ENCODE peak calls at places on chromosomes 11 and 22, in seven cellular contexts. P is HFF-Myc; F is endothelial cell; L is SW480; G is stimulated activated CD4-positive, alpha-beta T cell treated with anti-CD3 and anti-CD28 coated beads, TNF-alpha, amount 100 ng/mL, for 24 hours; O is A172; Z is EL. A is an unnamed sample.

GRCh38 chr22:25110846-25111578 is 88.6 kb upstream of the CRYBB3 start:
- DNase-seq in P (peak), F (peak), L (peak), G (peak), O (peak), Z (peak), A (peak)

GRCh38 chr11:120344302-120345004 is 8.2 kb downstream of the ARHGEF12 start:
- DNase-seq in P (no peak), F (no peak), L (peak), G (no peak), O (peak), Z (peak), A (no peak)

GRCh38 chr11:8604078-8604723 is 10.2 kb upstream of the STK33 start:
- DNase-seq in P (peak), F (peak), L (peak), G (no peak), O (peak), Z (peak), A (peak)

GRCh38 chr11:7612661-7613393 is 60.5 kb downstream of the CYB5R2 start:
- DNase-seq in P (no peak), F (no peak), L (no peak), G (no peak), O (no peak), Z (no peak), A (no peak)

GRCh38 chr11:40219401-40219800 is 1240.1 kb downstream of the LRRC4C start:
- DNase-seq in P (no peak), F (no peak), L (no peak), G (no peak), O (no peak), Z (no peak), A (no peak)

GRCh38 chr11:72792437-72793021 is 1.3 kb downstream of the STARD10 start:
- DNase-seq in P (no peak), F (no peak), L (no peak), G (no peak), O (no peak), Z (no peak), A (no peak)

GRCh38 chr11:77259681-77260080 is 41.8 kb downstream of the GDPD4 start:
- DNase-seq in P (no peak), F (no peak), L (no peak), G (no peak), O (no peak), Z (peak), A (no peak)

GRCh38 chr22:21855715-21856114 is 11.7 kb downstream of the MAPK1 start:
- DNase-seq in P (no peak), F (no peak), L (no peak), G (no peak), O (no peak), Z (no peak), A (no peak)

GRCh38 chr11:1529774-1530173 is 42.3 kb downstream of the DUSP8 start:
- DNase-seq in P (no peak), F (no peak), L (no peak), G (no peak), O (no peak), Z (no peak), A (no peak)

GRCh38 chr11:61654397-61654829 is 25.8 kb upstream of the DAGLA start:
- DNase-seq in P (no peak), F (no peak), L (no peak), G (no peak), O (no peak), Z (no peak), A (no peak)

GRCh38 chr11:30346068-30346688 is 23.3 kb downstream of the ARL14EP start:
- DNase-seq in P (peak), F (peak), L (peak), G (no peak), O (peak), Z (peak), A (peak)

GRCh38 chr11:125410091-125410490 is 86.0 kb downstream of the FEZ1 start:
- DNase-seq in P (no peak), F (no peak), L (no peak), G (no peak), O (no peak), Z (peak), A (no peak)

GRCh38 chr11:13924801-13925327 is 37.7 kb upstream of the SPON1 start:
- DNase-seq in P (no peak), F (no peak), L (no peak), G (no peak), O (no peak), Z (no peak), A (no peak)

GRCh38 chr11:66419825-66420224 is 1.0 kb upstream of the NPAS4 start:
- DNase-seq in P (no peak), F (no peak), L (no peak), G (no peak), O (no peak), Z (no peak), A (no peak)

GRCh38 chr11:25094085-25094802 is 597.4 kb downstream of the LUZP2 start:
- DNase-seq in P (no peak), F (no peak), L (no peak), G (no peak), O (no peak), Z (no peak), A (no peak)

GRCh38 chr11:118120793-118121192 is 31.8 kb downstream of the SCN4B start:
- DNase-seq in P (no peak), F (no peak), L (no peak), G (no peak), O (no peak), Z (no peak), A (no peak)

GRCh38 chr22:33405194-33405593 is 347.0 kb upstream of the SYN3 start:
- DNase-seq in P (no peak), F (no peak), L (no peak), G (no peak), O (no peak), Z (no peak), A (no peak)

GRCh38 chr11:130580372-130580771 is 131.9 kb downstream of the ADAMTS15 start:
- DNase-seq in P (peak), F (no peak), L (peak), G (no peak), O (peak), Z (peak), A (peak)

A was measured in RWPE1.